ENCODE peak calls at places on chromosomes 12 and 14, in ten cellular contexts. N, X, C, M, L, D, K, H, B and U are unnamed samples. For H3K4me1, the result is how much of the 10 kb centered on the place peaks cover.

GRCh38 chr14:55446127-55446736 is 5.8 kb upstream of the TBPL2 start:
- DNase-seq in N (peak), X (no peak), C (no peak), M (no peak), L (peak), D (peak), K (peak), H (no peak), B (no peak), U (no peak)

GRCh38 chr12:110102255-110102654 is 21.9 kb upstream of the IFT81 start:
- DNase-seq in N (peak), X (no peak), C (peak), M (no peak), L (no peak), D (no peak), K (peak), H (no peak), B (no peak), U (peak)

GRCh38 chr12:131833896-131834641 is 5.9 kb downstream of the MMP17 start:
- DNase-seq in N (no peak), X (peak), C (no peak), M (no peak), L (no peak), D (no peak), K (peak), H (peak), B (no peak), U (no peak)

GRCh38 chr14:103123128-103123633 is at the start of gene TNFAIP2:
- DNase-seq in N (peak), X (no peak), C (peak), M (peak), L (peak), D (peak), K (peak), H (no peak), B (peak), U (no peak)

GRCh38 chr14:54444701-54445100 is 3.5 kb upstream of the CNIH1 start:
- DNase-seq in N (no peak), X (no peak), C (no peak), M (no peak), L (no peak), D (no peak), K (no peak), H (no peak), B (no peak), U (no peak)

GRCh38 chr12:94235894-94236293 is 87.5 kb downstream of the PLXNC1 start:
- DNase-seq in N (no peak), X (no peak), C (no peak), M (no peak), L (no peak), D (no peak), K (no peak), H (no peak), B (no peak), U (no peak)

GRCh38 chr14:63896278-63896720 is 43.5 kb downstream of the SYNE2 start:
- DNase-seq in N (peak), X (no peak), C (peak), M (peak), L (peak), D (peak), K (no peak), H (peak), B (no peak), U (no peak)

GRCh38 chr12:7678744-7679143 is 13.0 kb upstream of the APOBEC1 start:
- DNase-seq in N (no peak), X (no peak), C (no peak), M (no peak), L (no peak), D (no peak), K (no peak), H (no peak), B (no peak), U (no peak)

GRCh38 chr14:52023518-52023917 is 34.2 kb downstream of the RTRAF start:
- DNase-seq in N (no peak), X (no peak), C (no peak), M (no peak), L (no peak), D (peak), K (no peak), H (no peak), B (no peak), U (peak)

GRCh38 chr14:26606729-26607128 is 8.9 kb upstream of the NOVA1 start:
- DNase-seq in N (no peak), X (no peak), C (no peak), M (no peak), L (no peak), D (no peak), K (no peak), H (no peak), B (no peak), U (no peak)

GRCh38 chr14:23346693-23347405 is 5.8 kb downstream of the SLC22A17 start:
- DNase-seq in N (no peak), X (no peak), C (no peak), M (no peak), L (no peak), D (no peak), K (peak), H (no peak), B (no peak), U (no peak)

GRCh38 chr14:37594238-37594915 is 672 bp downstream of the FOXA1 start:
- DNase-seq in N (peak), X (peak), C (no peak), M (no peak), L (peak), D (no peak), K (peak), H (no peak), B (peak), U (peak)

GRCh38 chr12:104933128-104933527 is 25.0 kb downstream of the SLC41A2 start:
- DNase-seq in N (no peak), X (no peak), C (no peak), M (no peak), L (no peak), D (no peak), K (no peak), H (no peak), B (no peak), U (no peak)

GRCh38 chr14:74249433-74250375 is 10.5 kb downstream of the VSX2 start:
- DNase-seq in N (no peak), X (no peak), C (no peak), M (no peak), L (no peak), D (no peak), K (no peak), H (no peak), B (no peak), U (no peak)

GRCh38 chr14:51294951-51295350 is 54.9 kb downstream of the TMX1 start:
- DNase-seq in N (no peak), X (no peak), C (no peak), M (no peak), L (no peak), D (no peak), K (no peak), H (no peak), B (no peak), U (no peak)

GRCh38 chr14:44316647-44317432 is 190.2 kb downstream of the FSCB start:
- DNase-seq in N (peak), X (no peak), C (no peak), M (no peak), L (no peak), D (no peak), K (no peak), H (peak), B (no peak), U (peak)

GRCh38 chr12:116980083-116980482 is 69.3 kb downstream of the FBXW8 start:
- DNase-seq in N (no peak), X (no peak), C (no peak), M (no peak), L (no peak), D (no peak), K (no peak), H (no peak), B (no peak), U (no peak)

GRCh38 chr12:75564821-75565220 is 53.4 kb upstream of the KRR1 start:
- DNase-seq in N (no peak), X (no peak), C (no peak), M (no peak), L (no peak), D (no peak), K (no peak), H (no peak), B (no peak), U (no peak)

GRCh38 chr12:75870878-75871277 is 160.7 kb downstream of the PHLDA1 start:
- DNase-seq in N (no peak), X (no peak), C (no peak), M (no peak), L (no peak), D (no peak), K (no peak), H (no peak), B (no peak), U (no peak)

GRCh38 chr12:28456934-28457710 is 266.9 kb downstream of the CCDC91 start:
- DNase-seq in N (no peak), X (no peak), C (no peak), M (no peak), L (no peak), D (no peak), K (no peak), H (no peak), B (no peak), U (no peak)

GRCh38 chr12:3246253-3246652 is 169.1 kb downstream of the TSPAN9 start:
- DNase-seq in N (no peak), X (no peak), C (no peak), M (no peak), L (no peak), D (no peak), K (no peak), H (no peak), B (no peak), U (no peak)
- H3K4me1 ChIP-seq in N (under half), X (under half), C (half or more), M (half or more), L (under half), D (half or more), K (under half), H (under half), B (under half), U (under half)

GRCh38 chr12:2108166-2108565 is 55.4 kb downstream of the CACNA1C start:
- DNase-seq in N (no peak), X (no peak), C (no peak), M (no peak), L (no peak), D (no peak), K (no peak), H (no peak), B (no peak), U (no peak)
- H3K27ac ChIP-seq in N (no peak), X (no peak), C (no peak), M (no peak), L (no peak), D (no peak), K (no peak), H (no peak), B (no peak), U (no peak)

GRCh38 chr12:32824596-32824995 is 68.9 kb upstream of the YARS2 start:
- DNase-seq in N (no peak), X (no peak), C (no peak), M (no peak), L (no peak), D (no peak), K (no peak), H (no peak), B (no peak), U (no peak)
- TF ChIP-seq CTCF in N (no peak), X (no peak), C (no peak), M (no peak), L (no peak), D (no peak), K (no peak), H (no peak), B (no peak), U (no peak)

GRCh38 chr12:124544983-124545382 is 22.4 kb downstream of the NCOR2 start:
- DNase-seq in N (no peak), X (no peak), C (no peak), M (no peak), L (no peak), D (no peak), K (no peak), H (no peak), B (no peak), U (no peak)

GRCh38 chr12:124543591-124544310 is 23.7 kb downstream of the NCOR2 start:
- DNase-seq in N (no peak), X (no peak), C (no peak), M (no peak), L (no peak), D (no peak), K (no peak), H (no peak), B (no peak), U (no peak)

GRCh38 chr12:124543052-124543590 is 24.3 kb downstream of the NCOR2 start:
- DNase-seq in N (peak), X (no peak), C (no peak), M (no peak), L (no peak), D (no peak), K (no peak), H (no peak), B (no peak), U (no peak)

GRCh38 chr12:124545508-124546418 is 21.6 kb downstream of the NCOR2 start:
- DNase-seq in N (no peak), X (no peak), C (no peak), M (no peak), L (no peak), D (no peak), K (no peak), H (no peak), B (peak), U (no peak)

GRCh38 chr12:124544311-124544970 is 23.0 kb downstream of the NCOR2 start:
- DNase-seq in N (peak), X (no peak), C (no peak), M (no peak), L (no peak), D (no peak), K (no peak), H (no peak), B (no peak), U (no peak)
- H3K4me1 ChIP-seq in N (under half), X (under half), C (half or more), M (half or more), L (under half), D (under half), K (under half), H (under half), B (half or more), U (under half)

GRCh38 chr14:73240816-73241480 is 3.6 kb downstream of the PAPLN start:
- DNase-seq in N (no peak), X (no peak), C (no peak), M (no peak), L (no peak), D (no peak), K (no peak), H (peak), B (no peak), U (no peak)

GRCh38 chr14:73238262-73238852 is 1.1 kb downstream of the PAPLN start:
- DNase-seq in N (peak), X (no peak), C (no peak), M (no peak), L (no peak), D (no peak), K (no peak), H (peak), B (no peak), U (peak)

GRCh38 chr14:73237786-73238261 is 518 bp downstream of the PAPLN start:
- DNase-seq in N (no peak), X (no peak), C (no peak), M (no peak), L (no peak), D (no peak), K (peak), H (peak), B (no peak), U (no peak)

GRCh38 chr14:73238941-73239340 is 1.6 kb downstream of the PAPLN start:
- DNase-seq in N (no peak), X (no peak), C (no peak), M (no peak), L (no peak), D (no peak), K (no peak), H (peak), B (no peak), U (no peak)

DNA sequence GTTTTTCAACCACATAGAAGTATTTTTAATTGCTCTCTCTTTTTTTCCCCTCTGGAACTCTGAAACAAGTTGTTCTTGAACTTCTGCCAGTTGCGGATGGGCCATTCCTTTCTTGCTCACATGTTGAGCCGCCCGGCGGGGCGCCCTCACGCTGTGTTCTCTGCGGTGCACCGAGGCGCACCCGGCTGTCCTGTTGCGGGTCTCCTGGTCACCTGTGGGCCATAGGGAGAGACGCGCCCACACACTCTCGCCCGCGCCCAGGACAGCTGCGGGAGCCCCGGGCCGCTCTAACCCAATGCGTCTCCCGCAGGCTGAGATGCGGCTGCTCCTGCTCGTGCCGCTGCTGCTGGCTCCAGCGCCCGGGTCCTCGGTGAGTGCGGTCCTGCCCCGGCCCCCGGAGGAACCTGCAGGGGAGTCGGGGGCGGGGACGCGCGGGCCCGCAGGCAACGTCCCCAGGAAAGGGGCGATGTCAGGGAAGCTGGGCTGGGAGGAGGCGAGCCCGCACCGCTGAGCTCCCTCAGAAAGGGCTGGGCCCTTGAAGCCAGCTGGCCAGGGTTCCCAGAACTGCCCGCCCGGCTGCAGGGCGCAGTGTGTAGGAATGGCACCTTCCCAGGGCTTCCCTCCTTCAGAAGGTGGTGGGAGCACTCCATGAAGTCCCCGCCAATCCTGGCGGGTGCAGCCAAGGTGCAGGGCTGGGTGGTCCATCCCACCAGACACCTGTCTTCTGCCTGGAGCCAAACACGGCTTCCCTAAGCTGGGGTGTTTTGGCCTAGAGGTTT is 2.3 kb downstream of the PAPLN start:
- DNase-seq in N (no peak), X (no peak), C (peak), M (no peak), L (no peak), D (peak), K (peak), H (peak), B (peak), U (no peak)
- H3K27ac ChIP-seq in N (no peak), X (no peak), C (no peak), M (no peak), L (no peak), D (no peak), K (no peak), H (no peak), B (no peak), U (no peak)

DNA sequence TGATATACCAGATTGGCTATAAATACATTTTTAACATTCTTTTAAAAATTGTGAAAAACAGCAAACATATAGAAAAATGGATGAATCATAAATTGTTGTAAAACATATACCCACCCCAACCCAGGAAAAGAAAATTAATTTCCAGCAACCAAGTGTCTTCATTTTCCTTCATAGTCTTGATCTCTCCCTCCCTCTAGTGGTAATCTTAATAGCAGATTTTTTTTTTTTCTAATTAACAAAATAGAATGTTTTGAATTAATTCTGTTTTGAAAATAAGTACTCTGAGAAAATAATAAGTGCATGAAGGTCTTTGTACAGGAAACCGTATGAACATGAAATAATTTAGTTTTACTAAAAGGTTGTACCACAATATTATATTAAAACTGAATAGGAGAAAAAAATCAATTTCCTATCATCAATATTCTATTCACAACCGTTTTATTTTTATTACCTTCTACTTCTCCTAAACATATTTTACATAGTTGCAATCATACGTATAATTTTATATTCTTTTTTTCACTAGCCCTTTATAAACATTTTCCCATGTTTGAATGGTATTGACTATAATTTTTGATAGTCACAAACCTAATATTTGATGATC is 7.0 kb downstream of the ETNK1 start:
- DNase-seq in N (no peak), X (no peak), C (no peak), M (no peak), L (no peak), D (no peak), K (peak), H (no peak), B (no peak), U (no peak)
- TF ChIP-seq CTCF in N (peak), X (peak), C (peak), M (peak), L (peak), D (peak), K (no peak), H (peak), B (peak), U (peak)

GRCh38 chr14:73242274-73242960 is 5.1 kb downstream of the PAPLN start:
- DNase-seq in N (no peak), X (no peak), C (no peak), M (no peak), L (no peak), D (peak), K (no peak), H (peak), B (no peak), U (no peak)
- H3K4me1 ChIP-seq in N (under half), X (under half), C (under half), M (under half), L (under half), D (under half), K (under half), H (under half), B (half or more), U (under half)